ENCODE peak calls at places on chromosome 4, in five cellular contexts. One of them, this sample, is unnamed.

GRCh38 chr4:189267312-189267965 is 673.2 kb upstream of the FRG1 start:
- DNase-seq in neuronal stem cell: no peak
- DNase-seq in cardiac muscle cell: no peak
- DNase-seq in EH: no peak
- DNase-seq in stimulated activated naive CD8-positive, alpha-beta T cell treated with anti-CD3 and anti-CD28 coated beads, Interleukin-15, Interleukin-2, amounts not matched to agents 100 U/mL and 50 U/mL, for 24 hours: no peak
- DNase-seq in this sample: no peak

GRCh38 chr4:3226467-3226866 is 22.5 kb upstream of the MSANTD1 start:
- DNase-seq in neuronal stem cell: no peak
- DNase-seq in cardiac muscle cell: no peak
- DNase-seq in EH: no peak
- DNase-seq in stimulated activated naive CD8-positive, alpha-beta T cell treated with anti-CD3 and anti-CD28 coated beads, Interleukin-15, Interleukin-2, amounts not matched to agents 100 U/mL and 50 U/mL, for 24 hours: no peak
- DNase-seq in this sample: no peak

GRCh38 chr4:26503427-26503826 is 13.1 kb upstream of the CCKAR start:
- DNase-seq in neuronal stem cell: no peak
- DNase-seq in cardiac muscle cell: no peak
- DNase-seq in EH: peak
- DNase-seq in stimulated activated naive CD8-positive, alpha-beta T cell treated with anti-CD3 and anti-CD28 coated beads, Interleukin-15, Interleukin-2, amounts not matched to agents 100 U/mL and 50 U/mL, for 24 hours: no peak
- DNase-seq in this sample: no peak

GRCh38 chr4:183118585-183118984 is 19.5 kb downstream of the WWC2 start:
- DNase-seq in neuronal stem cell: peak
- DNase-seq in cardiac muscle cell: peak
- DNase-seq in EH: peak
- DNase-seq in stimulated activated naive CD8-positive, alpha-beta T cell treated with anti-CD3 and anti-CD28 coated beads, Interleukin-15, Interleukin-2, amounts not matched to agents 100 U/mL and 50 U/mL, for 24 hours: no peak
- DNase-seq in this sample: peak

GRCh38 chr4:23942491-23942890 is 52.6 kb upstream of the PPARGC1A start:
- DNase-seq in neuronal stem cell: no peak
- DNase-seq in cardiac muscle cell: no peak
- DNase-seq in EH: no peak
- DNase-seq in stimulated activated naive CD8-positive, alpha-beta T cell treated with anti-CD3 and anti-CD28 coated beads, Interleukin-15, Interleukin-2, amounts not matched to agents 100 U/mL and 50 U/mL, for 24 hours: no peak
- DNase-seq in this sample: no peak

GRCh38 chr4:48904101-48904500 is 2.5 kb downstream of the OCIAD2 start:
- DNase-seq in neuronal stem cell: no peak
- DNase-seq in cardiac muscle cell: no peak
- DNase-seq in EH: no peak
- DNase-seq in stimulated activated naive CD8-positive, alpha-beta T cell treated with anti-CD3 and anti-CD28 coated beads, Interleukin-15, Interleukin-2, amounts not matched to agents 100 U/mL and 50 U/mL, for 24 hours: no peak
- DNase-seq in this sample: no peak

GRCh38 chr4:3221996-3222395 is 27.0 kb upstream of the MSANTD1 start:
- DNase-seq in neuronal stem cell: no peak
- DNase-seq in cardiac muscle cell: no peak
- DNase-seq in EH: no peak
- DNase-seq in stimulated activated naive CD8-positive, alpha-beta T cell treated with anti-CD3 and anti-CD28 coated beads, Interleukin-15, Interleukin-2, amounts not matched to agents 100 U/mL and 50 U/mL, for 24 hours: no peak
- DNase-seq in this sample: no peak

GRCh38 chr4:123037809-123038208 is 115.4 kb upstream of the NUDT6 start:
- DNase-seq in neuronal stem cell: no peak
- DNase-seq in cardiac muscle cell: peak
- DNase-seq in EH: peak
- DNase-seq in stimulated activated naive CD8-positive, alpha-beta T cell treated with anti-CD3 and anti-CD28 coated beads, Interleukin-15, Interleukin-2, amounts not matched to agents 100 U/mL and 50 U/mL, for 24 hours: no peak
- DNase-seq in this sample: peak

GRCh38 chr4:17770845-17771244 is 10.6 kb downstream of the FAM184B start:
- DNase-seq in neuronal stem cell: no peak
- DNase-seq in cardiac muscle cell: peak
- DNase-seq in EH: no peak
- DNase-seq in stimulated activated naive CD8-positive, alpha-beta T cell treated with anti-CD3 and anti-CD28 coated beads, Interleukin-15, Interleukin-2, amounts not matched to agents 100 U/mL and 50 U/mL, for 24 hours: no peak
- DNase-seq in this sample: no peak

GRCh38 chr4:151799417-151800030 is 38.7 kb upstream of the GATB start:
- DNase-seq in neuronal stem cell: no peak
- DNase-seq in cardiac muscle cell: no peak
- DNase-seq in EH: no peak
- DNase-seq in stimulated activated naive CD8-positive, alpha-beta T cell treated with anti-CD3 and anti-CD28 coated beads, Interleukin-15, Interleukin-2, amounts not matched to agents 100 U/mL and 50 U/mL, for 24 hours: no peak
- DNase-seq in this sample: no peak

GRCh38 chr4:48431401-48431800 is 51.7 kb upstream of the SLC10A4 start:
- DNase-seq in neuronal stem cell: no peak
- DNase-seq in cardiac muscle cell: no peak
- DNase-seq in EH: no peak
- DNase-seq in stimulated activated naive CD8-positive, alpha-beta T cell treated with anti-CD3 and anti-CD28 coated beads, Interleukin-15, Interleukin-2, amounts not matched to agents 100 U/mL and 50 U/mL, for 24 hours: no peak
- DNase-seq in this sample: no peak

GRCh38 chr4:97924341-97924958 is 218.8 kb downstream of the STPG2 start:
- DNase-seq in neuronal stem cell: no peak
- DNase-seq in cardiac muscle cell: no peak
- DNase-seq in EH: no peak
- DNase-seq in stimulated activated naive CD8-positive, alpha-beta T cell treated with anti-CD3 and anti-CD28 coated beads, Interleukin-15, Interleukin-2, amounts not matched to agents 100 U/mL and 50 U/mL, for 24 hours: no peak
- DNase-seq in this sample: no peak

GRCh38 chr4:188107931-188108843 is 1.2 kb downstream of the TRIML2 start:
- DNase-seq in neuronal stem cell: no peak
- DNase-seq in cardiac muscle cell: no peak
- DNase-seq in EH: peak
- DNase-seq in stimulated activated naive CD8-positive, alpha-beta T cell treated with anti-CD3 and anti-CD28 coated beads, Interleukin-15, Interleukin-2, amounts not matched to agents 100 U/mL and 50 U/mL, for 24 hours: no peak
- DNase-seq in this sample: no peak

GRCh38 chr4:147578611-147579010 is 38.6 kb upstream of the TMEM184C start:
- DNase-seq in neuronal stem cell: no peak
- DNase-seq in cardiac muscle cell: no peak
- DNase-seq in EH: no peak
- DNase-seq in stimulated activated naive CD8-positive, alpha-beta T cell treated with anti-CD3 and anti-CD28 coated beads, Interleukin-15, Interleukin-2, amounts not matched to agents 100 U/mL and 50 U/mL, for 24 hours: no peak
- DNase-seq in this sample: no peak

GRCh38 chr4:81260443-81261102 is 45.6 kb upstream of the PRKG2 start:
- DNase-seq in neuronal stem cell: no peak
- DNase-seq in cardiac muscle cell: peak
- DNase-seq in EH: peak
- DNase-seq in stimulated activated naive CD8-positive, alpha-beta T cell treated with anti-CD3 and anti-CD28 coated beads, Interleukin-15, Interleukin-2, amounts not matched to agents 100 U/mL and 50 U/mL, for 24 hours: no peak
- DNase-seq in this sample: no peak

GRCh38 chr4:73984736-73985527 is 3.1 kb downstream of the PPBP start:
- DNase-seq in neuronal stem cell: no peak
- DNase-seq in cardiac muscle cell: no peak
- DNase-seq in EH: peak
- DNase-seq in stimulated activated naive CD8-positive, alpha-beta T cell treated with anti-CD3 and anti-CD28 coated beads, Interleukin-15, Interleukin-2, amounts not matched to agents 100 U/mL and 50 U/mL, for 24 hours: no peak
- DNase-seq in this sample: no peak